ENCODE peak calls at places on chromosomes 4 and X, in six cellular contexts. One of them, this sample, is unnamed.

GRCh38 chrX:24260827-24261550 is 52.9 kb downstream of the SUPT20HL2 start:
- DNase-seq in endodermal cell: no peak
- DNase-seq in T-helper 1 cell: no peak
- DNase-seq in breast epithelium: peak; percentile 22
- DNase-seq in activated T-cell treated with anti-CD3 and anti-CD28 coated beads for 24 hours: no peak
- DNase-seq in AG09309: no peak
- DNase-seq in this sample: no peak

GRCh38 chr4:165971941-165972340 is 98.9 kb downstream of the TLL1 start:
- DNase-seq in endodermal cell: no peak
- DNase-seq in T-helper 1 cell: no peak
- DNase-seq in breast epithelium: no peak
- DNase-seq in activated T-cell treated with anti-CD3 and anti-CD28 coated beads for 24 hours: no peak
- DNase-seq in AG09309: no peak
- DNase-seq in this sample: no peak

GRCh38 chr4:187602339-187603092 is 393.1 kb upstream of the ZFP42 start:
- DNase-seq in endodermal cell: no peak
- DNase-seq in T-helper 1 cell: no peak
- DNase-seq in breast epithelium: no peak
- DNase-seq in activated T-cell treated with anti-CD3 and anti-CD28 coated beads for 24 hours: no peak
- DNase-seq in AG09309: no peak
- DNase-seq in this sample: no peak

GRCh38 chr4:122539861-122540465 is 80.9 kb downstream of the IL21 start:
- DNase-seq in endodermal cell: no peak
- DNase-seq in T-helper 1 cell: no peak
- DNase-seq in breast epithelium: no peak
- DNase-seq in activated T-cell treated with anti-CD3 and anti-CD28 coated beads for 24 hours: no peak
- DNase-seq in AG09309: no peak
- DNase-seq in this sample: no peak

GRCh38 chrX:17552251-17552650 is 177.3 kb downstream of the NHS start:
- DNase-seq in endodermal cell: no peak
- DNase-seq in T-helper 1 cell: no peak
- DNase-seq in breast epithelium: no peak
- DNase-seq in activated T-cell treated with anti-CD3 and anti-CD28 coated beads for 24 hours: no peak
- DNase-seq in AG09309: no peak
- DNase-seq in this sample: no peak

GRCh38 chr4:4618846-4619245 is 77.0 kb upstream of the STX18 start:
- DNase-seq in endodermal cell: no peak
- DNase-seq in T-helper 1 cell: no peak
- DNase-seq in breast epithelium: no peak
- DNase-seq in activated T-cell treated with anti-CD3 and anti-CD28 coated beads for 24 hours: no peak
- DNase-seq in AG09309: no peak
- DNase-seq in this sample: no peak

GRCh38 chr4:94410678-94411206 is 41.0 kb upstream of the PDLIM5 start:
- DNase-seq in endodermal cell: no peak
- DNase-seq in T-helper 1 cell: no peak
- DNase-seq in breast epithelium: no peak
- DNase-seq in activated T-cell treated with anti-CD3 and anti-CD28 coated beads for 24 hours: no peak
- DNase-seq in AG09309: no peak
- DNase-seq in this sample: no peak

GRCh38 chrX:118519411-118520205 is 24.0 kb downstream of the DOCK11 start:
- DNase-seq in endodermal cell: no peak
- DNase-seq in T-helper 1 cell: no peak
- DNase-seq in breast epithelium: no peak
- DNase-seq in activated T-cell treated with anti-CD3 and anti-CD28 coated beads for 24 hours: no peak
- DNase-seq in AG09309: no peak
- DNase-seq in this sample: no peak

GRCh38 chr4:151324449-151325319 is 721 bp downstream of the SH3D19 start:
- DNase-seq in endodermal cell: peak; percentile 90
- DNase-seq in T-helper 1 cell: no peak
- DNase-seq in breast epithelium: peak; percentile 42
- DNase-seq in activated T-cell treated with anti-CD3 and anti-CD28 coated beads for 24 hours: no peak
- DNase-seq in AG09309: no peak
- DNase-seq in this sample: peak; percentile 61